ENCODE peak calls at places on chromosome 5, in nine cellular contexts. R is RWPE1, I is AG04449, V is GM13976, K is lower leg skin, A is ascending aorta, P is bronchial epithelial cell, O is choroid plexus epithelial cell, E is sigmoid colon. N is an unnamed sample.

GRCh38 chr5:65811004-65811403 is 89.0 kb downstream of the NLN start:
- DNase-seq in R (peak), I (no peak), V (no peak), K (no peak), A (no peak), P (peak), O (peak), E (no peak), N (no peak)

GRCh38 chr5:154086123-154086522 is 47.4 kb downstream of the MFAP3 start:
- DNase-seq in R (no peak), I (no peak), V (no peak), K (no peak), A (no peak), P (no peak), O (no peak), E (no peak), N (no peak)

GRCh38 chr5:149938272-149938671 is 6.3 kb downstream of the PDE6A start:
- DNase-seq in R (peak), I (no peak), V (no peak), K (no peak), A (no peak), P (peak), O (peak), E (no peak), N (no peak)

GRCh38 chr5:58188287-58188651 is 271.6 kb downstream of the PLK2 start:
- DNase-seq in R (peak), I (peak), V (no peak), K (no peak), A (no peak), P (peak), O (peak), E (no peak), N (no peak)

GRCh38 chr5:111367081-111367480 is 142.9 kb downstream of the CAMK4 start:
- DNase-seq in R (peak), I (no peak), V (no peak), K (no peak), A (no peak), P (peak), O (no peak), E (no peak), N (no peak)

GRCh38 chr5:39187873-39188731 is 31.3 kb downstream of the FYB1 start:
- DNase-seq in R (no peak), I (no peak), V (no peak), K (no peak), A (no peak), P (peak), O (no peak), E (no peak), N (no peak)

GRCh38 chr5:119411935-119412623 is 40.2 kb upstream of the HSD17B4 start:
- DNase-seq in R (peak), I (no peak), V (peak), K (no peak), A (no peak), P (peak), O (peak), E (peak), N (no peak)

GRCh38 chr5:174380311-174380710 is 334.8 kb downstream of the NSG2 start:
- DNase-seq in R (no peak), I (no peak), V (no peak), K (no peak), A (no peak), P (no peak), O (no peak), E (no peak), N (no peak)

GRCh38 chr5:112065818-112066217 is 308.8 kb upstream of the NREP start:
- DNase-seq in R (no peak), I (no peak), V (no peak), K (no peak), A (no peak), P (no peak), O (no peak), E (no peak), N (no peak)

GRCh38 chr5:111384220-111384619 is 128.1 kb downstream of the STARD4 start:
- DNase-seq in R (no peak), I (no peak), V (no peak), K (no peak), A (no peak), P (peak), O (peak), E (no peak), N (no peak)

GRCh38 chr5:79143684-79144379 is 32.2 kb downstream of the BHMT start:
- DNase-seq in R (peak), I (no peak), V (no peak), K (no peak), A (no peak), P (peak), O (peak), E (no peak), N (no peak)

GRCh38 chr5:79235222-79235577 is 731 bp upstream of the JMY start:
- DNase-seq in R (peak), I (no peak), V (peak), K (no peak), A (no peak), P (peak), O (peak), E (no peak), N (no peak)

GRCh38 chr5:138149530-138149929 is 10.3 kb upstream of the NME5 start:
- DNase-seq in R (peak), I (no peak), V (no peak), K (no peak), A (no peak), P (peak), O (no peak), E (no peak), N (no peak)
- TF ChIP-seq CTCF in R (no peak), I (no peak), V (no peak), K (no peak), A (no peak), P (no peak), O (no peak), E (no peak), N (no peak)

GRCh38 chr5:88193896-88194295 is 74.7 kb downstream of the TMEM161B start:
- DNase-seq in R (no peak), I (no peak), V (no peak), K (no peak), A (no peak), P (no peak), O (no peak), E (no peak), N (no peak)

GRCh38 chr5:88188458-88189132 is 80.0 kb downstream of the TMEM161B start:
- DNase-seq in R (no peak), I (no peak), V (no peak), K (no peak), A (no peak), P (no peak), O (peak), E (no peak), N (no peak)

GRCh38 chr5:88190106-88190834 is 78.4 kb downstream of the TMEM161B start:
- DNase-seq in R (no peak), I (no peak), V (no peak), K (no peak), A (no peak), P (no peak), O (peak), E (no peak), N (no peak)
- TF ChIP-seq CTCF in R (no peak), I (no peak), V (no peak), K (no peak), A (no peak), P (no peak), O (no peak), E (no peak), N (no peak)

GRCh38 chr5:157917909-157918809 is 59.2 kb upstream of the CLINT1 start:
- DNase-seq in R (peak), I (peak), V (peak), K (peak), A (no peak), P (peak), O (peak), E (peak), N (peak)
- TF ChIP-seq CTCF in R (no peak), I (peak), V (no peak), K (no peak), A (peak), P (peak), O (peak), E (peak), N (no peak)

GRCh38 chr5:55407059-55407684 is 99.4 kb downstream of the MTREX start:
- DNase-seq in R (peak), I (no peak), V (no peak), K (no peak), A (no peak), P (peak), O (peak), E (no peak), N (no peak)

GRCh38 chr5:55406292-55406691 is 98.5 kb downstream of the MTREX start:
- DNase-seq in R (no peak), I (no peak), V (no peak), K (no peak), A (no peak), P (no peak), O (no peak), E (no peak), N (no peak)

GRCh38 chr5:55407984-55408383 is 100.2 kb downstream of the MTREX start:
- DNase-seq in R (no peak), I (no peak), V (no peak), K (no peak), A (no peak), P (no peak), O (peak), E (no peak), N (no peak)

GRCh38 chr5:55402199-55402598 is 94.4 kb downstream of the MTREX start:
- DNase-seq in R (no peak), I (no peak), V (no peak), K (no peak), A (no peak), P (no peak), O (no peak), E (no peak), N (no peak)
- TF ChIP-seq CTCF in R (no peak), I (peak), V (no peak), K (no peak), A (no peak), P (peak), O (peak), E (no peak), N (no peak)

GRCh38 chr5:151406322-151406947 is 41.0 kb upstream of the SLC36A1 start:
- DNase-seq in R (peak), I (no peak), V (no peak), K (no peak), A (no peak), P (peak), O (peak), E (no peak), N (no peak)
- TF ChIP-seq CTCF in R (peak), I (no peak), V (peak), K (no peak), A (no peak), P (peak), O (peak), E (no peak), N (no peak)

GRCh38 chr5:37249820-37250175 is 622 bp upstream of the CPLANE1 start:
- DNase-seq in R (no peak), I (no peak), V (peak), K (no peak), A (no peak), P (no peak), O (no peak), E (peak), N (no peak)
- TF ChIP-seq CTCF in R (no peak), I (no peak), V (no peak), K (no peak), A (no peak), P (no peak), O (no peak), E (no peak), N (no peak)

GRCh38 chr5:93915142-93915553 is 173.7 kb upstream of the POU5F2 start:
- DNase-seq in R (no peak), I (no peak), V (peak), K (no peak), A (no peak), P (peak), O (peak), E (no peak), N (no peak)
- TF ChIP-seq CTCF in R (peak), I (peak), V (no peak), K (no peak), A (peak), P (peak), O (peak), E (peak), N (peak)

GRCh38 chr5:127297348-127298035 is 6.9 kb downstream of the MEGF10 start:
- DNase-seq in R (no peak), I (no peak), V (no peak), K (no peak), A (no peak), P (no peak), O (no peak), E (no peak), N (no peak)
- TF ChIP-seq CTCF in R (no peak), I (no peak), V (no peak), K (no peak), A (no peak), P (no peak), O (peak), E (no peak), N (no peak)

N was measured in mesothelial cell of epicardium.